ENCODE peak calls at places on chromosomes 16 and 17, in eight cellular contexts. E, J, C, K, B, O, W and U are unnamed samples. For H3K4me1, the result is how much of the 10 kb centered on the place peaks cover.

GRCh38 chr17:58308985-58309917 is 19.3 kb downstream of the TSPOAP1 start:
- DNase-seq in O (peak), K (no peak), B (no peak), C (no peak), E (no peak), J (no peak), W (no peak), U (no peak)

GRCh38 chr16:25217921-25218320 is 1.2 kb downstream of the AQP8 start:
- DNase-seq in W (no peak), K (no peak), J (no peak), B (no peak), C (no peak), E (no peak), O (no peak), U (no peak)

GRCh38 chr16:19499481-19499880 is 22.4 kb downstream of the GDE1 start:
- DNase-seq in C (no peak), K (no peak), E (no peak), B (no peak), J (no peak), W (no peak), O (no peak), U (no peak)

GRCh38 chr17:59333845-59334244 is 2.4 kb downstream of the YPEL2 start:
- DNase-seq in B (no peak), W (no peak), K (no peak), J (no peak), C (no peak), E (peak), O (no peak), U (no peak)

GRCh38 chr17:36510636-36511035 is 24.0 kb downstream of the MYO19 start:
- DNase-seq in J (no peak), O (no peak), B (no peak), E (no peak), C (no peak), K (no peak), W (no peak), U (no peak)

GRCh38 chr17:61076649-61077048 is 323.0 kb upstream of the TBX2 start:
- DNase-seq in C (no peak), B (no peak), K (no peak), E (no peak), J (no peak), W (no peak), O (peak), U (no peak)

GRCh38 chr16:30886145-30886544 is 7.7 kb downstream of the BCL7C start:
- DNase-seq in C (no peak), B (no peak), O (no peak), W (no peak), K (no peak), E (no peak), J (no peak), U (no peak)

GRCh38 chr17:41448506-41448905 is 7.7 kb upstream of the KRT38 start:
- DNase-seq in E (no peak), B (no peak), C (no peak), W (no peak), O (no peak), J (no peak), K (no peak), U (no peak)

GRCh38 chr17:75891022-75891604 is 5.6 kb downstream of the TRIM65 start:
- DNase-seq in B (no peak), J (no peak), C (no peak), O (no peak), W (no peak), E (peak), K (no peak), U (no peak)

GRCh38 chr17:77164483-77165030 is 23.8 kb downstream of the SEC14L1 start:
- DNase-seq in W (no peak), C (no peak), E (peak), B (peak), K (no peak), O (peak), J (no peak), U (no peak)

GRCh38 chr16:1494129-1494640 is 1.0 kb downstream of the TELO2 start:
- DNase-seq in O (peak), J (peak), B (peak), W (peak), C (no peak), E (peak), K (no peak), U (peak)

DNA sequence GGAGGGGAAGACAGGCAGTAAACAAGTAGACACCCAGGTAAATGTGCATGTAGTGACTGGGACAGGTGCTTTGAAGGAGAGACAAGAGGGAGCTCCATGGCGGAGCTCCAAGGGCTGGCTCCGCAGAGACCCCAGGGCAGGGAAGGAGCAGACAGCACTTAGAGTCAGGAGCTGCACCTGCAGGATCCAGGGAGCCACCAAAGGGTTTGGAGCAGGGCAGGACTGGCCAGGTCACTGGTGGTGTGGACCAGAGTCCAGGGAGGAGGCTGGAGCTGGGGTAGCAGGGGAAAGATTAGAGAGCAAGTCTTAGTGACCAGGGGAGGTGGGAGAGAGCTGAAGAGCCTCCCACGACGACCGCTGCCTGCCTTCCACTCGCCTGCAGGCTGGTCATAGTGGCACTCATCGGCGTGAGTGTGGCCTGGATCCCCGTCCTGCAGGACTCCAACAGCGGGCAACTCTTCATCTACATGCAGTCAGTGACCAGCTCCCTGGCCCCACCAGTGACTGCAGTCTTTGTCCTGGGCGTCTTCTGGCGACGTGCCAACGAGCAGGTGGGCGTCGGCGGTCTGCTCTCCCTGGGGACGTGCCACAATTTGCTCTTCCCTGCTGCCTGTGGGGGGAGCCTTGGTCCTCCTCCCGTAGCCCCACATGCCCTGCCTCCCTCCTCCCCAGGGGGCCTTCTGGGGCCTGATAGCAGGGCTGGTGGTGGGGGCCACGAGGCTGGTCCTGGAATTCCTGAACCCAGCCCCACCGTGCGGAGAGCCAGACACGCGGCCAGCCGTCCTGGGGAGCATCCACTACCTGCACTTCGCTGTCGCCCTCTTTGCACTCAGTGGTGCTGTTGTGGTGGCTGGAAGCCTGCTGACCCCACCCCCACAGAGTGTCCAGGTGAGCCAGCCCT is 14.7 kb upstream of the FAM83G start:
- DNase-seq in B (no peak), J (no peak), K (no peak), W (no peak), E (no peak), O (no peak), C (no peak), U (peak)
- TF ChIP-seq CTCF in B (no peak), J (no peak), K (no peak), W (no peak), E (no peak), O (no peak), C (no peak), U (peak)

DNA sequence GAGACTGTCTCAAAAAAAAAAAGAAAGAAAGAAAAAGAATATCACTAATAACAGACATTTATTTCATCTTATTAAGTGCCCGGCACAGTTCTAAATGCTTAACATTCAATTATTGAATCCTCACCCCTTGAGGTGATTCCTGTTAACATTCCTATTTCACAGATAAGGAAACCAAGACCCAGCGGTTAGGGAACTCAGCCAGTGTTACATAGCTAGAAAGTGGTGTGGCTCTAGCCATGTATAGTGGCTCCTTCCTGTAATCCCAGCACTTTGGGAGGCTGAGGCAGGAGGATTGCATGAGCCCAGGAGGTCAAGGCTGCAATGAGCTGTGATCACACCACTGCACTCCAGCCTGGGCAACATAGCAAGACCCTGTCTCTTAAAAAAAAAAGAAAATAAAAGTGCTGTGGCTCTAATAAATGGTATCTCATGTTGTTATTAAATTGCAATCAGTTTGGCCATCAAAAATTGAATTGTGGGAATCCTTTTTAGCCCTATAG is 28.1 kb downstream of the ZNRF1 start:
- DNase-seq in E (no peak), W (no peak), B (no peak), C (no peak), J (no peak), K (no peak), O (no peak), U (no peak)
- H3K4me1 ChIP-seq in E (under half), W (under half), B (under half), C (under half), J (under half), K (half or more), O (under half), U (under half)

DNA sequence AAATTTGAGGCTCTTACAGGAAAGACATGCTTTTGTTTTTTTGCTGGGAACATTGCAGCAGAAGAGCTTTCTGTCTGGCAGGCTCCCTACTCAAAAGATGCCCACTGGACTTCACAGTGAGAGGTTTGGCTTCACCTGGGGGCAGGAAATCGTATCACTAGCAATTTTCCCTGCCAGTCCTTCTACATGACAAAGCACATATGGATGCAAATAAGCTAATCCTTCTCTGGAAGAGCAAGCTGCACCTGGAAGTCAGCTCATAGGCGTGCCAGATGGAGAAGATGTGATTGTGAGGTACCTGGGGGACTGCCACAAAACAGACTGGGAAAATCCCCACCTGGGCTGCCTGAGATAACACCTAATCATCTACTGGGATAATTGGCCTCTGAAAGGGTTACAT is 195.0 kb upstream of the CPHXL start:
- DNase-seq in B (peak), W (no peak), C (no peak), E (no peak), J (no peak), K (no peak), O (no peak), U (no peak)
- TF ChIP-seq EZH2phosphoT487 in B (no peak), W (no peak), C (no peak), E (no peak), J (no peak), K (no peak), O (no peak), U (no peak)

DNA sequence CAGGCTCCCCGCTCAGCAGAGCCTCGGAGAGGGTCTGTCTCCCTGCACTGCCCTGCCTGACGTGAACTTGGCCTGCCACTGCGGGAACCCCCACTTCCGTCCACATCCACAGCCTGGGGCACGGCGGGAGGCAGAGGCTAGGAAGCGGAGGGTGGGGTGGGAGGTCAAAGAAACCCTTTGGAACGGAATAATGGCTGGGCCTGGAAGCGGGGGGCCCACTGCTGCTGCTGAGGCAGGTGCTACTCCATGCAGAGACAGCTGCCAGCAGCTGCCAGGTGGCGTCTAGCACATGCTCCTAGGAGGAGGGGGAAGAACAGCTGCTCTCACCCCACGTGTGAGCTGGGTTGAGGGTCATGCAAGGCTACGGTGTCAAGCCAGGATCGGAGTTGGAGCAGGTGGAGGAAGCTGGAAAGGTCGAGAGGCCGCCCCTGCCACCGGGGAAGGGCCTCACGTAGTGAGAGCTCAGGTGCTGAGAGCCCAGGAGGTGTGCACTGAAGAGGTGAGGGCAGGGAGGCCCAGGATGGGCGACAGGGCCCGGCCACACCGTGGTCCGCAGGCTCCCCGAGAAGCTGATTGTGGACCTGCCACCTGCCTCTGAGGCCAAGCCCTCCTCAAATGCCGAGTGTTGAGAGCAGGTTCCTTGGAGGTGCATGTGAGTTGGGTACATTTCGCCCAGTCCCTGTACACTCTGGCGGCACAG is 9.8 kb downstream of the FSCN2 start:
- DNase-seq in K (no peak), W (no peak), B (no peak), E (no peak), O (no peak), J (no peak), C (no peak), U (peak)
- TF ChIP-seq CTCF in K (no peak), W (no peak), B (no peak), E (no peak), O (no peak), J (no peak), C (no peak), U (peak)

GRCh38 chr17:81558941-81559806 is 7.0 kb upstream of the FAAP100 start:
- DNase-seq in E (peak), W (no peak), B (peak), J (no peak), K (no peak), O (no peak), C (no peak), U (no peak)

GRCh38 chr17:81556175-81556691 is 4.1 kb upstream of the FAAP100 start:
- DNase-seq in J (peak), C (no peak), K (no peak), B (no peak), O (no peak), W (peak), E (no peak), U (no peak)

GRCh38 chr17:81556863-81557262 is 4.7 kb upstream of the FAAP100 start:
- DNase-seq in E (no peak), O (no peak), W (no peak), B (no peak), C (no peak), K (no peak), J (no peak), U (no peak)

GRCh38 chr17:81558115-81558468 is 5.9 kb upstream of the FAAP100 start:
- DNase-seq in J (no peak), E (no peak), K (no peak), B (no peak), C (no peak), W (no peak), O (no peak), U (no peak)

GRCh38 chr17:81557276-81558114 is 5.3 kb upstream of the FAAP100 start:
- DNase-seq in C (no peak), W (no peak), O (no peak), E (no peak), J (no peak), B (no peak), K (no peak), U (no peak)
- H3K4me1 ChIP-seq in C (under half), W (under half), O (under half), E (under half), J (under half), B (under half), K (under half), U (under half)

DNA sequence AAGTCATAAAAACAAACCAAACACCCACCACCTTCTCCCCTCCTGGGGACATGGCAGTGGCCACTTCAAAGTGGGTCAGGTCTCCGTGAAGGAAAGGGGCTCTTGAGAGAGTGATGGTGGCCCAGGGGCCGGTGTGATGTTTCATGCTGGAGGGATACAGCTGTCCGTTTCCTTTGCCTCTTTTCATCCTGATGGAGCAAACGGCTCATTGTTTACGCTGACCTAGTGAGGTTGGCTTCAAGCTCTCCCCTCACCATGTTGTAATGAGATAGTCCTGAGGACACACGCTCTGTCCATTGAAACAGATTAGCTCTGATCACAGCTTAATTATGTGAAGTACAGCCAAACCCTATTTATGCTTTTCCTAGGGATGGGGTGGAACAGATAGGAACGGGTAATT is 34.2 kb downstream of the CDH13 start:
- DNase-seq in K (no peak), O (no peak), B (no peak), W (no peak), J (no peak), E (no peak), C (no peak), U (no peak)
- TF ChIP-seq EZH2phosphoT487 in K (no peak), O (no peak), B (no peak), W (no peak), J (no peak), E (no peak), C (no peak), U (no peak)

DNA sequence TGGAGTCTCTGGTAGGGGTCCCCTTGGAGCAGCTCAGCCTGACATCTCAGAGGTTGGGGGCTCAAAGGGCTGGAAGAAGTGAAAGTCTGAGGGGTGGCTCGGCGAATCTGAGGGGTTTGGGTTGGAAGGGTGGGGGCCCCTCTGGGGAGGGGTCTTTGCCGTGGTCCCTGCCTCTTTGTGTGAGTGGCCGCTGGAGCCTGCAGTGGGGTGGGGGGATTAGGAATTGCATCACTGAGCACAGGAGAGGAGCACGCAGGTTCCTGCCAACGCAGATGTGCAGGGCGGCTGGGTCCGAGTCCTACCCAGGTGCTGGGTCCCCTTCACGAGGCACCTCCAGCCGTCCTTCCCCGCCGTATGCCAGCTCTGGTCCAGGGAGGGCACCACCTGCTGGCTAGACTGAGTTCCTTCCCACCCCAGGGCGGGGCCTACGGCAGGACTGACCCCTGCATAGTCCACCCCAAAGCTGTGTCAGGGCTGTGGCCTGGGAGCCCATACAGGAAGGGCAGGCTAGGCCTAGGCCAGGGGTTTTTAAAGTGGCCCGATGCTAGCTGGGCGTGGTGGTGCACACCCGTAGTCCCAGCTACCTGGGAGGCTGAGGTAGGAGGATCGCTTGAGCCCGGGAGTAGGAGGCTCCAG is 9.9 kb downstream of the FMNL1 start:
- DNase-seq in J (peak), W (no peak), C (no peak), B (peak), O (peak), K (no peak), E (peak), U (peak)
- TF ChIP-seq CTCF in J (peak), W (peak), C (peak), B (peak), O (peak), K (peak), E (peak), U (peak)

GRCh38 chr17:2405247-2405926 is 4.5 kb upstream of the MNT start:
- DNase-seq in J (peak), W (peak), O (no peak), E (peak), C (no peak), B (no peak), K (no peak), U (no peak)

GRCh38 chr17:2400877-2401425 is at the start of gene MNT:
- DNase-seq in K (peak), B (peak), O (peak), W (peak), C (peak), J (peak), E (peak), U (peak)

GRCh38 chr17:2401426-2402221 is 764 bp upstream of the MNT start:
- DNase-seq in O (peak), C (peak), E (peak), J (peak), K (peak), B (peak), W (peak), U (peak)

GRCh38 chr17:2402517-2402916 is 1.7 kb upstream of the MNT start:
- DNase-seq in K (no peak), C (no peak), E (peak), B (no peak), J (no peak), O (no peak), W (no peak), U (no peak)

GRCh38 chr17:2403044-2403443 is 2.2 kb upstream of the MNT start:
- DNase-seq in K (no peak), C (no peak), W (no peak), O (no peak), B (no peak), J (no peak), E (no peak), U (no peak)
- H3K4me1 ChIP-seq in K (half or more), C (under half), W (under half), O (under half), B (under half), J (half or more), E (under half), U (under half)